ENCODE peak calls at places on chromosome 15, in five cellular contexts. J, V, N, O and L are unnamed samples.
A peak's percentile ranks its signal among the peaks of the same experiment; 100 is the strongest.

GRCh38 chr15:33424025-33424424 is 113.3 kb downstream of the RYR3 start:
- DNase-seq in J (no peak), O (no peak), V (no peak), N (no peak), L (no peak)

GRCh38 chr15:69873807-69874206 is 223.9 kb downstream of the TLE3 start:
- DNase-seq in N (no peak), V (no peak), J (no peak), O (no peak), L (no peak)

GRCh38 chr15:48785195-48785594 is 25.7 kb downstream of the CEP152 start:
- DNase-seq in V (no peak), O (no peak), J (no peak), N (no peak), L (no peak)

GRCh38 chr15:79179108-79179561 is 88.6 kb upstream of the RASGRF1 start:
- DNase-seq in V (no peak), O (no peak), N (peak; percentile 87), J (peak; percentile 73), L (no peak)

GRCh38 chr15:59410448-59410896 is 27.5 kb upstream of the FAM81A start:
- DNase-seq in V (peak; percentile 64), J (peak; percentile 31), O (no peak), N (no peak), L (no peak)

GRCh38 chr15:32956006-32956405 is 238.2 kb downstream of the GREM1 start:
- DNase-seq in J (peak; percentile 25), O (peak; percentile 12), N (peak; percentile 31), V (no peak), L (peak; percentile 8)

GRCh38 chr15:80003934-80004472 is 33.0 kb upstream of the BCL2A1 start:
- DNase-seq in V (no peak), O (no peak), N (no peak), J (no peak), L (no peak)

GRCh38 chr15:92277776-92278175 is 115.9 kb upstream of the ST8SIA2 start:
- DNase-seq in O (no peak), N (no peak), V (no peak), J (no peak), L (no peak)

GRCh38 chr15:67409175-67409574 is 111.8 kb upstream of the C15orf61 start:
- DNase-seq in J (no peak), O (no peak), N (peak; percentile 49), V (no peak), L (no peak)

GRCh38 chr15:99613887-99614642 is 48.3 kb downstream of the MEF2A start:
- DNase-seq in O (no peak), N (no peak), J (peak; percentile 67), V (no peak), L (no peak)

DNA sequence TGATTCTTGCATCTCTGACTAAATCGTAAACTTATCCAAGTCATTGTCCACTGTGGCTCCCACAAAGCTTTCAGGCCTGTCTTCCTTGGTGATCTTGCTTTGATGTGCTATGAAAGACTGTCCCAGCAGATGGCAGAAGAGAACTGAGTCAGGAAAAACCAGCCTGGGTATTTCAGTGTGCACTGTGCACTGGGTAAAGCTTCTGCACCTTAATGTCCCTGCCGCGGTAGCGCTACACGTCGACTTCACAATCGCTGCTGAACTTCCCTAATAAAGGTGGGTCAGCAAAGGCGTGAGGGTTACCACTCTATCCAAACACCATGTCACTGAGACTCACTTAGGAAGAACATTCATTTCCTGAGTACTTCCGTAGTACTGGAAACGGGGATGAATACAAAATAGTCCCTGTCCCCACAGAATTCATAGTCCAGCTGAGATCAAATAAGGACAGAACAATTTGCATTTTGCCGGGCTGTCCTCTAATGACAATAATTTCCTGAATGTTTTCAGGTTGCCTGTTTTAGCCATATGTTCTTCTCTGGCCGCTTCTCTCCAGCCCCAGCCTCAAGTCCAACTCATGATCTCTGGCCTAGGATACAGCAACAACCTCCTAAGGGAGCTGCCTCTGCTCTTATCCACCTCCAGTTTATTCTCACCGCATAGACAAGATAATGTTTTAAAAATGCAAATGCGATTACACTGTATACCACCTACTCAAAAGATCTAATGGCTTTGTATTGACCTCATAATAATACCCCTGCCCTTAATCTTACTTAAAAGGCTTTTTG is 83.6 kb upstream of the AKAP13 start:
- DNase-seq in J (peak; percentile 75), O (peak; percentile 48), N (peak; percentile 46), V (peak; percentile 68), L (peak; percentile 58)
- TF ChIP-seq TAF1 in J (no peak), O (no peak), N (no peak), V (no peak), L (no peak)

GRCh38 chr15:98276018-98276417 is 315.5 kb downstream of the ARRDC4 start:
- DNase-seq in J (no peak), O (no peak), N (no peak), V (no peak), L (no peak)
- TF ChIP-seq POLR2AphosphoS5 in J (no peak), O (no peak), N (no peak), V (no peak), L (no peak)

DNA sequence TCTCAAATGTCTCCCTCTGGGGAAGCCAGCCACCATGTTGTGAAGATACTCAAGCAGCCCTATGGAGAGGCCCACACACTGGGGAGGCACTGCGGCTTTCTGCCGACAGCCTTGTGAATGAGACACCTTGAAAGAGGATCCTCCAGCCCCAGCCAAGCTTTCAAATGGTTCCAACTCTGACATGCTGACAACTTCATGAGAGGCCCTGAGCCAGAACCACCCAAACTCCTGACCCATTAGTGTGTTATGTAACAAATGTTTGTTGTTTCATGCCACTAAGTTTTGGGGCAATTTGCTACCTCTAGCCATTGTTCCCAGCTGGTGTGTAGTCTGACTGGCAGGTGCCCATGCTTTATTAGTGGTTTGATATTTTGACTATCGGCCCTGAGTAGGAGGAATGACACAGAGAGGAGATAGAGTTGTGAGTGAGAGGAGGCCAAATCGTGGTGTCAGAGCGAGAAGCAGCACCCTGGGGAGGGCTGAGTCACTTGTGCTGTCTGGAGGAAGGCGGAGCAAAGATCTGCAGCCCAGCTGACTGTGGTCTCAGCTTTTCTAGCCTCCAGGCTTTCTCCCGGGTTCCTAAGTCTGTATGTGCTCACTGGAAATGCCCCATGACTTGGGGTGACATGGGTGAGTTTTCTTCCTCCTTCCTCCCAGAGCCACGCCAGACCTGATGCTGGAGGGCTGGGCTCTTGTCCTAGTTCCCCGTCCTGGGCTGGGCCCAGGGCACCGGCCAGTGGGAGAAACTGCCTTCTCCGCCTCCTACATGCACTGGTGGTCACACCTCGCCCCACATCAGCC is 56.8 kb upstream of the BLM start:
- DNase-seq in V (peak; percentile 86), J (no peak), O (peak; percentile 60), N (peak; percentile 89), L (peak; percentile 52)
- TF ChIP-seq POLR2A in V (peak; percentile 77), J (no peak), O (peak; percentile 92), N (peak; percentile 66), L (peak; percentile 87)

DNA sequence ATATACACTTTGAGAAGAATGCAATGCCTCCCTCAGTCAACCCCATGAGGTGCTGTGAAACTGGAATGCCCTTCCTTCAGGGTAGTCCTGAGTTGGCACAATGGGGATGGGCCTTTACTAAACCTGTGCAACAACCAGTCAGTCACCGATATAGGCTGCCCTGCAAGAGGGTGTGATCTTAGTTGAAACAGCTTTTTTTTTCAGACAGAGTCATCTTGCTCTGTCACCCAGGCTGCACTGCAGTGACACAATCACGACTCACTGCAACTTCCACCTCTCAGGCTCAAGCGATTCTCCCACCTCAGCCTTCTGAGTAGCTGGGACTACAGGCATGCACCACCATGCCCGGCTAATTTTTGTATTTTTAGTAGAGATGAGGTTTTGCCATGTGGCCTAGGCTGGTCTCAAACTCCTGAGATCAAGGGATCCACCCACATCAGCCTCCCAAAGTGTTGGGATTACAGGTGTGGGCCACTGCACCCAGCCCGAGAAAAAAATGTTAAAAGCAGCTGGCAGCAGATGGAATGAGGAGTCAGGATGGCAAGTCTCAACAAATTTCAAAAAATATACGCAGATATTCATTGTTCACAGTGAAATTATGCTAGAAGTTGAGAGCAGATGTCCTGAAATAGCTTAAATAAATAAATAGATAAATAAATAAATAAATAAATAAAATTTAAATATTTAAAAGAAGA is 31.8 kb downstream of the MYO5A start:
- DNase-seq in V (no peak), J (no peak), O (no peak), N (no peak), L (no peak)
- TF ChIP-seq TAF1 in V (no peak), J (no peak), O (no peak), N (no peak), L (no peak)

GRCh38 chr15:73924258-73924921 is 1.9 kb upstream of the LOXL1 start:
- DNase-seq in O (no peak), N (no peak), J (no peak), V (no peak), L (no peak)
- TF ChIP-seq POLR2AphosphoS5 in O (no peak), N (no peak), J (no peak), V (no peak), L (no peak)

GRCh38 chr15:81038975-81039607 is 38.4 kb downstream of the TLNRD1 start:
- DNase-seq in N (no peak), J (peak; percentile 10), V (no peak), O (no peak), L (no peak)
- TF ChIP-seq POLR2A in N (no peak), J (no peak), V (no peak), O (no peak), L (no peak)

GRCh38 chr15:76837474-76837873 is 67.7 kb downstream of the SCAPER start:
- DNase-seq in N (no peak), J (no peak), V (no peak), O (no peak), L (no peak)
- TF ChIP-seq TAF1 in N (no peak), J (no peak), V (no peak), O (no peak), L (no peak)